ENCODE peak calls at places on chromosomes 6 and 20, in four cellular contexts. M is HFF-Myc; H is activated naive CD8-positive, alpha-beta T cell treated with anti-CD3 and anti-CD28 coated beads, Interleukin-2, amount 50 U/mL, for 24 hours; A is activated T-helper 9 cell treated with anti-CD3 and anti-CD28 coated beads, Interleukin-2, amount 50 U/mL, for 16 hours. Y is an unnamed sample.

GRCh38 chr6:26272171-26272631 is 92.8 kb upstream of the BTN3A2 start:
- DNase-seq in M (no peak), H (peak), A (no peak), Y (no peak)

GRCh38 chr6:168155821-168156741 is 77.1 kb upstream of the FRMD1 start:
- DNase-seq in M (no peak), H (no peak), A (no peak), Y (no peak)

GRCh38 chr20:36093804-36094145 is 60.8 kb upstream of the EPB41L1 start:
- DNase-seq in M (no peak), H (no peak), A (no peak), Y (no peak)

GRCh38 chr6:43952746-43953145 is 174.5 kb downstream of the MRPL14 start:
- DNase-seq in M (no peak), H (no peak), A (no peak), Y (no peak)

GRCh38 chr6:36719126-36719525 is 21.5 kb downstream of the RAB44 start:
- DNase-seq in M (no peak), H (no peak), A (no peak), Y (no peak)

GRCh38 chr20:61643631-61644386 is 391.7 kb downstream of the CDH4 start:
- DNase-seq in M (no peak), H (no peak), A (no peak), Y (no peak)

GRCh38 chr6:161876231-161876630 is 602.4 kb upstream of the AGPAT4 start:
- DNase-seq in M (no peak), H (no peak), A (no peak), Y (no peak)

GRCh38 chr6:41642090-41642959 is 4.1 kb downstream of the MDFI start:
- DNase-seq in M (no peak), H (no peak), A (no peak), Y (no peak)

Y was measured in AG04450.